ENCODE peak calls at places on chromosome 14, in six cellular contexts. H, Y, K, U, M and J are unnamed samples.

GRCh38 chr14:94596361-94596760 is 15.1 kb downstream of the SERPINA5 start:
- DNase-seq in H (no peak), Y (no peak), K (no peak), U (no peak), M (no peak), J (no peak)

GRCh38 chr14:103646189-103646588 is 17.2 kb downstream of the KLC1 start:
- DNase-seq in H (no peak), Y (peak; percentile 55), K (no peak), U (no peak), M (no peak), J (no peak)

GRCh38 chr14:34935552-34935951 is 47.2 kb upstream of the SRP54 start:
- DNase-seq in H (no peak), Y (no peak), K (no peak), U (no peak), M (no peak), J (no peak)

GRCh38 chr14:54699735-54700134 is 132.8 kb downstream of the SAMD4A start:
- DNase-seq in H (no peak), Y (no peak), K (no peak), U (no peak), M (no peak), J (no peak)

GRCh38 chr14:61322799-61323290 is 1.5 kb downstream of the PRKCH start:
- DNase-seq in H (no peak), Y (peak; percentile 34), K (no peak), U (peak; percentile 33), M (peak; percentile 27), J (no peak)

GRCh38 chr14:32134448-32135070 is 57.5 kb downstream of the ARHGAP5 start:
- DNase-seq in H (peak; percentile 13), Y (no peak), K (peak; percentile 21), U (no peak), M (peak; percentile 16), J (no peak)

GRCh38 chr14:85531594-85532391 is 1.8 kb downstream of the FLRT2 start:
- DNase-seq in H (peak; percentile 84), Y (peak; percentile 70), K (peak; percentile 82), U (no peak), M (peak; percentile 96), J (no peak)

GRCh38 chr14:51552768-51553426 is 98.8 kb upstream of the FRMD6 start:
- DNase-seq in H (no peak), Y (peak; percentile 98), K (no peak), U (no peak), M (no peak), J (no peak)

GRCh38 chr14:87888136-87888999 is 104.6 kb downstream of the GALC start:
- DNase-seq in H (peak; percentile 19), Y (peak; percentile 74), K (no peak), U (no peak), M (no peak), J (no peak)

GRCh38 chr14:24430682-24431568 is 1.2 kb downstream of the KHNYN start:
- DNase-seq in H (peak; percentile 85), Y (peak; percentile 32), K (peak; percentile 76), U (peak; percentile 39), M (peak; percentile 76), J (no peak)

GRCh38 chr14:94373708-94374107 is 14.7 kb downstream of the SERPINA1 start:
- DNase-seq in H (peak; percentile 98), Y (no peak), K (peak; percentile 77), U (no peak), M (peak; percentile 95), J (no peak)

GRCh38 chr14:36665887-36666415 is 4.3 kb downstream of the PAX9 start:
- DNase-seq in H (no peak), Y (no peak), K (no peak), U (no peak), M (no peak), J (no peak)

GRCh38 chr14:73241481-73242165 is 4.3 kb downstream of the PAPLN start:
- DNase-seq in H (no peak), Y (peak; percentile 24), K (no peak), U (no peak), M (no peak), J (no peak)

GRCh38 chr14:96559571-96559970 is 57.4 kb downstream of the PAPOLA start:
- DNase-seq in H (no peak), Y (no peak), K (no peak), U (no peak), M (no peak), J (no peak)

GRCh38 chr14:70654609-70655008 is 12.9 kb downstream of the TTC9 start:
- DNase-seq in H (no peak), Y (no peak), K (no peak), U (no peak), M (no peak), J (peak; percentile 88)

GRCh38 chr14:102857444-102857843 is 65.0 kb upstream of the AMN start:
- DNase-seq in H (peak; percentile 21), Y (no peak), K (no peak), U (no peak), M (peak; percentile 51), J (no peak)

GRCh38 chr14:31770271-31770670 is 209.1 kb downstream of the NUBPL start:
- DNase-seq in H (peak; percentile 23), Y (no peak), K (no peak), U (no peak), M (peak; percentile 46), J (no peak)

GRCh38 chr14:41875113-41875512 is 268.4 kb downstream of the LRFN5 start:
- DNase-seq in H (no peak), Y (no peak), K (no peak), U (no peak), M (no peak), J (no peak)

GRCh38 chr14:38399652-38400051 is 143.8 kb upstream of the CLEC14A start:
- DNase-seq in H (no peak), Y (no peak), K (no peak), U (no peak), M (no peak), J (no peak)

GRCh38 chr14:79972230-79972629 is 239.1 kb downstream of the DIO2 start:
- DNase-seq in H (peak; percentile 16), Y (no peak), K (no peak), U (no peak), M (peak; percentile 71), J (no peak)

DNA sequence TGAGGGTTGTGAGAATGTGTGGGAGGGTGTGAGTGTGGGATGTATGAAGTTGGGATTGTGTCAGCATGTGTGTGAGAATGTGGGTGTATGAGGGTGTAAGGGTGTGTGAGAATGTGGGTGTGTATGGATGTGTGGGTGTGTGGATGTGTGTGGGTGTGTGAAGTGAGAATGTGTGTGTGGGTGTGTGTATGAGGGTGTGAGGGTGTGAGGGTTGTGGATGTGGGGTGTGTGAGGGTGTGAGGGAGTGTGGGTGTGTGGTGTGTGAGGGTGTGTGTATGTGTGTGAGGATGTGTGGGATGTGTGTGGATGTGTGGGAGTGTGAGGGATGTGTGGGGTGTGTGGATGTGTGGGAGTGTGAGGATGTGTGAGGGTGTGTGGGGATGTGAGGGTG is 37.0 kb downstream of the TMEM121 start:
- DNase-seq in H (no peak), Y (no peak), K (no peak), U (no peak), M (no peak), J (no peak)
- H3K4me3 ChIP-seq in H (no peak overlapping the region), Y (no peak overlapping the region), K (no peak overlapping the region), U (no peak overlapping the region), M (no peak overlapping the region), J (no peak overlapping the region)

DNA sequence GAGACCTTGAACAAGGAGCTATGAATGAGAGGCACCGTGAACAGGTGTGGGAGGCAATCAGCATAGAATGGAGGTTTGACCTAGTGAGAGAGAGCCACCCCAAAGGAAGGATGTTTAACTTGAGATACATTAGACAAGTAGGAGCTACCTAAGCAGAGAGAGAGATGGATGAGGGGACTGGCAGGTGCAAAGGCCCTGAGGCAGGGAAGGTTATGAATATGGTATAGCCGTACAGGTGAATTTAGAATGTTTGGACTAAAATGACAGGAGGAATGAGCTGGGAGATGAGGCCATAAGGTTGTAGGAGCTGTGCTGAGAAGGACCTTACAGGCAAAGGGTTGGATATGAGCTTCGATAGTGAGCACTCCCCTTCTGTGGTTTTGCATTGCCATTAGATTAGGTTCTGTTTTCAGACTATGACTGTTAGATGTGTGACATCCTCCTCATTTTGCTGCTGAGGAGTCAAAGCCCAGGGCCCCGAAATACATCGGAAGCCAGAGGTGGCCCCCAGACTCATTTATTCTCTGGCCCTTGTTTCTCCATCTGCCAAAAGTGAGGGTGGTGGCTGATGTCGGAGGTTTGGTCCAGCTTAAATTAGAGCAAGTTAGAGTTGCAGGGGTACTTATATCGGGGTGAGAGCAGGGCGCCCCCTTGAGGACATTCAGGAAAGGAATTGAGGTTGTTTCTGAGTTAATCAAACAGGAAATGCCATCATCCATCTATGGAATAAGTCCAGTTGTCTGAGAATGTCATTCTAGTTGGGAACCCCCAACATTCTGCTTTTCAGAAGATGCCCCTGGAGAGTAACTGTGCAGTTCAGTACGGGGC is 29.4 kb downstream of the SLC24A4 start:
- DNase-seq in H (peak; percentile 3), Y (no peak), K (no peak), U (no peak), M (peak; percentile 50), J (peak; percentile 21)
- TF ChIP-seq CTCF in H (no peak), Y (no peak), K (peak; percentile 30), U (peak; percentile 42), M (peak; percentile 54), J (peak; percentile 58)

GRCh38 chr14:99602054-99602787 is 1.8 kb downstream of the CCDC85C start:
- DNase-seq in H (no peak), Y (peak; percentile 66), K (no peak), U (no peak), M (peak; percentile 19), J (no peak)

GRCh38 chr14:99603965-99604765 is at the start of gene CCDC85C:
- DNase-seq in H (peak; percentile 91), Y (peak; percentile 95), K (peak; percentile 95), U (peak; percentile 96), M (peak; percentile 96), J (peak; percentile 34)

GRCh38 chr14:99602788-99603415 is 1.1 kb downstream of the CCDC85C start:
- DNase-seq in H (no peak), Y (peak; percentile 19), K (no peak), U (no peak), M (no peak), J (no peak)

GRCh38 chr14:99604766-99605298 is 825 bp upstream of the CCDC85C start:
- DNase-seq in H (peak; percentile 28), Y (peak; percentile 49), K (no peak), U (peak; percentile 7), M (peak; percentile 10), J (no peak)

DNA sequence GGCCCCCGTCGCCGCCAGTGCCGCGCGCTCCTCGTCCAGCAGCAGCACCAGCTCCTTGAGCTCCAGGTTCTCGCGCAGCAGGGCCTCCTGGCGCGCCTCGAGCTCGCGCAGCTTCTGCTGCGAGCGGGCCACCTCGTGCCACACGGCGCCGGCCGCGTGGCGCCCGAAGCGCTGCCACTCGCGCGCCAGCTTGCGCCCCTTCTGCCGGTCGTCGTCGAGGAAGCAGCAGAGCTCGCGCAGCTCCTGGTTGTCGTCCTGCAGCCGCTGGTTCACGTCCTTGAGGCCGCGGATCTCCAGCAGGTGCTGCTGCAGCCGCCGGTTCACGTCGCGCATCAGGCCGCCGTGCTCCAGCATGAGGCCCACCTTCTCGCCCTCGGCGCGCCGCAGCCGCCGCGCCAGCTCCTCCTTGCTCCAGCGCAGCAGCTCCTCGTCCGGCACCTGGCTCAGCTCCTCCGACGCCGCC is 505 bp downstream of the CCDC85C start:
- DNase-seq in H (peak; percentile 46), Y (peak; percentile 48), K (no peak), U (peak; percentile 34), M (peak; percentile 43), J (no peak)
- H3K4me3 ChIP-seq in H (peak overlapping the region; percentile 69), Y (peak overlapping the region; percentile 45), K (peak overlapping the region; percentile 42), U (peak overlapping the region; percentile 28), M (peak overlapping the region; percentile 46), J (peak overlapping the region; percentile 36)

GRCh38 chr14:100653409-100653808 is 66.2 kb upstream of the BEGAIN start:
- DNase-seq in H (no peak), Y (no peak), K (no peak), U (no peak), M (no peak), J (no peak)
- TF ChIP-seq CTCF in H (peak; percentile 26), Y (no peak), K (peak; percentile 27), U (peak; percentile 40), M (peak; percentile 72), J (peak; percentile 65)